ENCODE peak calls at places on chromosomes 12 and 14, in eight cellular contexts. F is stimulated activated naive CD8-positive, alpha-beta T cell treated with anti-CD3 and anti-CD28 coated beads, Interleukin-15, amount 100 ng/mL, for 72 hours; U is foreskin fibroblast; E is iris pigment epithelial cell; K is EH; S is D341Med; G is activated CD4-positive, alpha-beta T cell treated with anti-CD3 and anti-CD28 coated beads, Interleukin-2, amount 10 ng/mL, durations not matched to agents 7 days and 5 days; T is stimulated activated CD4-positive, alpha-beta T cell treated with anti-CD3 and anti-CD28 coated beads, Interleukin-15, amount 100 ng/mL, for 1 hour. B is an unnamed sample.

GRCh38 chr12:19710811-19711793 is 271.8 kb downstream of the AEBP2 start:
- DNase-seq in F (no peak), U (no peak), E (peak; percentile 9), K (peak; percentile 93), S (no peak), G (no peak), T (no peak), B (no peak)

GRCh38 chr14:94679941-94680340 is 67.8 kb downstream of the SERPINA3 start:
- DNase-seq in F (no peak), U (no peak), E (no peak), K (no peak), S (no peak), G (no peak), T (no peak), B (no peak)

GRCh38 chr14:61103541-61104339 is 122.7 kb downstream of the SLC38A6 start:
- DNase-seq in F (no peak), U (peak; percentile 97), E (peak; percentile 98), K (peak; percentile 99), S (no peak), G (no peak), T (no peak), B (no peak)

GRCh38 chr14:85217412-85217811 is 312.5 kb upstream of the FLRT2 start:
- DNase-seq in F (no peak), U (no peak), E (peak; percentile 82), K (peak; percentile 41), S (no peak), G (no peak), T (no peak), B (no peak)

GRCh38 chr12:116196226-116196625 is 81.3 kb downstream of the MED13L start:
- DNase-seq in F (no peak), U (no peak), E (no peak), K (no peak), S (no peak), G (no peak), T (no peak), B (no peak)

GRCh38 chr12:96371138-96371786 is 29.0 kb downstream of the CDK17 start:
- DNase-seq in F (no peak), U (no peak), E (no peak), K (no peak), S (no peak), G (no peak), T (no peak), B (peak; percentile 55)

GRCh38 chr12:12123209-12123608 is 52.5 kb downstream of the BCL2L14 start:
- DNase-seq in F (no peak), U (no peak), E (no peak), K (no peak), S (peak; percentile 24), G (no peak), T (no peak), B (no peak)

GRCh38 chr12:48422060-48422459 is 50.3 kb upstream of the ANP32D start:
- DNase-seq in F (no peak), U (no peak), E (peak; percentile 35), K (no peak), S (no peak), G (no peak), T (no peak), B (peak; percentile 11)

GRCh38 chr14:105294142-105294597 is 6.6 kb downstream of the BRF1 start:
- DNase-seq in F (peak; percentile 46), U (peak; percentile 62), E (no peak), K (peak; percentile 48), S (peak; percentile 37), G (peak; percentile 91), T (peak; percentile 21), B (no peak)

GRCh38 chr14:20350860-20351259 is 7.4 kb downstream of the PARP2 start:
- DNase-seq in F (no peak), U (peak; percentile 26), E (peak; percentile 29), K (peak; percentile 43), S (peak; percentile 37), G (no peak), T (no peak), B (no peak)

GRCh38 chr14:54387328-54387727 is 9.5 kb upstream of the CDKN3 start:
- DNase-seq in F (no peak), U (no peak), E (no peak), K (no peak), S (no peak), G (no peak), T (no peak), B (no peak)

GRCh38 chr14:76320486-76320885 is 55.5 kb upstream of the ESRRB start:
- DNase-seq in F (no peak), U (no peak), E (no peak), K (no peak), S (no peak), G (no peak), T (no peak), B (no peak)

GRCh38 chr12:124397807-124398577 is 103.1 kb downstream of the RFLNA start:
- DNase-seq in F (no peak), U (peak; percentile 57), E (no peak), K (peak; percentile 27), S (no peak), G (no peak), T (no peak), B (no peak)

GRCh38 chr12:110743571-110744093 is 941 bp upstream of the PPP1CC start:
- DNase-seq in F (no peak), U (peak; percentile 72), E (peak; percentile 34), K (peak; percentile 30), S (no peak), G (no peak), T (no peak), B (no peak)

GRCh38 chr14:65286443-65286842 is 126.1 kb upstream of the FUT8 start:
- DNase-seq in F (peak; percentile 48), U (peak; percentile 53), E (no peak), K (peak; percentile 42), S (no peak), G (peak; percentile 39), T (no peak), B (peak; percentile 43)

GRCh38 chr12:31220061-31220460 is 105.9 kb downstream of the SINHCAF start:
- DNase-seq in F (no peak), U (no peak), E (no peak), K (no peak), S (no peak), G (no peak), T (no peak), B (no peak)

GRCh38 chr12:86006727-86007126 is 132.6 kb downstream of the NTS start:
- DNase-seq in F (no peak), U (no peak), E (no peak), K (no peak), S (no peak), G (no peak), T (no peak), B (no peak)

GRCh38 chr12:63317447-63317846 is 166.4 kb upstream of the AVPR1A start:
- DNase-seq in F (no peak), U (no peak), E (no peak), K (no peak), S (no peak), G (no peak), T (no peak), B (no peak)

GRCh38 chr12:113007166-113007565 is 28.8 kb downstream of the OAS2 start:
- DNase-seq in F (no peak), U (peak; percentile 24), E (peak; percentile 69), K (peak; percentile 65), S (no peak), G (no peak), T (no peak), B (no peak)

GRCh38 chr12:118164798-118165486 is 29.0 kb downstream of the PEBP1 start:
- DNase-seq in F (no peak), U (peak; percentile 65), E (peak; percentile 39), K (peak; percentile 39), S (peak; percentile 66), G (peak; percentile 17), T (no peak), B (peak; percentile 30)

GRCh38 chr12:94146166-94146565 is 2.2 kb upstream of the PLXNC1 start:
- DNase-seq in F (no peak), U (peak; percentile 19), E (no peak), K (peak; percentile 30), S (no peak), G (no peak), T (no peak), B (no peak)

GRCh38 chr12:50620050-50620974 is 115.5 kb downstream of the DIP2B start:
- DNase-seq in F (peak; percentile 14), U (peak; percentile 89), E (peak; percentile 96), K (peak; percentile 94), S (no peak), G (no peak), T (no peak), B (no peak)

GRCh38 chr14:24673534-24674203 is 39.7 kb upstream of the GZMB start:
- DNase-seq in F (peak; percentile 79), U (no peak), E (no peak), K (no peak), S (no peak), G (peak; percentile 86), T (no peak), B (peak; percentile 52)

GRCh38 chr12:80565276-80565675 is 121.2 kb downstream of the PTPRQ start:
- DNase-seq in F (no peak), U (peak; percentile 48), E (peak; percentile 85), K (peak; percentile 46), S (no peak), G (no peak), T (no peak), B (no peak)

GRCh38 chr12:42039146-42039545 is 105.5 kb downstream of the GXYLT1 start:
- DNase-seq in F (no peak), U (peak; percentile 40), E (peak; percentile 78), K (peak; percentile 46), S (no peak), G (no peak), T (no peak), B (no peak)